ENCODE peak calls at places on chromosomes 6 and 20, in four cellular contexts. One of them, this sample, is unnamed.

GRCh38 chr20:39960522-39961420 is 728.3 kb downstream of the MAFB start:
- DNase-seq in endothelial cell of umbilical vein: no peak
- DNase-seq in SK-N-SH: peak
- DNase-seq in GM23338: peak
- DNase-seq in this sample: no peak

GRCh38 chr6:148760568-148761531 is 14.0 kb downstream of the UST start:
- DNase-seq in GM23338: peak
- DNase-seq in SK-N-SH: no peak
- DNase-seq in endothelial cell of umbilical vein: no peak
- DNase-seq in this sample: peak

GRCh38 chr6:12150812-12151432 is 138.8 kb downstream of the HIVEP1 start:
- DNase-seq in SK-N-SH: peak
- DNase-seq in GM23338: peak
- DNase-seq in endothelial cell of umbilical vein: no peak
- DNase-seq in this sample: peak

GRCh38 chr6:53048431-53049195 is 16.6 kb upstream of the FBXO9 start:
- DNase-seq in SK-N-SH: no peak
- DNase-seq in GM23338: no peak
- DNase-seq in endothelial cell of umbilical vein: peak
- DNase-seq in this sample: no peak

GRCh38 chr6:35496851-35497570 is at the start of gene TEAD3:
- DNase-seq in endothelial cell of umbilical vein: no peak
- DNase-seq in SK-N-SH: peak
- DNase-seq in GM23338: peak
- DNase-seq in this sample: peak

GRCh38 chr20:12152996-12153395 is 235.3 kb downstream of the BTBD3 start:
- DNase-seq in SK-N-SH: no peak
- DNase-seq in endothelial cell of umbilical vein: no peak
- DNase-seq in GM23338: no peak
- DNase-seq in this sample: no peak

GRCh38 chr20:57400262-57400701 is 9.1 kb downstream of the RBM38 start:
- DNase-seq in SK-N-SH: no peak
- DNase-seq in endothelial cell of umbilical vein: no peak
- DNase-seq in GM23338: no peak
- DNase-seq in this sample: no peak

GRCh38 chr6:38262041-38262440 is 377.7 kb downstream of the BTBD9 start:
- DNase-seq in SK-N-SH: no peak
- DNase-seq in endothelial cell of umbilical vein: peak
- DNase-seq in GM23338: peak
- DNase-seq in this sample: no peak

GRCh38 chr6:9634776-9635175 is 780.1 kb downstream of the TFAP2A start:
- DNase-seq in SK-N-SH: no peak
- DNase-seq in endothelial cell of umbilical vein: no peak
- DNase-seq in GM23338: no peak
- DNase-seq in this sample: no peak

GRCh38 chr6:152391179-152391880 is 245.8 kb downstream of the SYNE1 start:
- DNase-seq in GM23338: no peak
- DNase-seq in SK-N-SH: no peak
- DNase-seq in endothelial cell of umbilical vein: no peak
- DNase-seq in this sample: no peak

GRCh38 chr6:116624036-116624805 is 7.9 kb downstream of the RSPH4A start:
- DNase-seq in SK-N-SH: no peak
- DNase-seq in GM23338: no peak
- DNase-seq in endothelial cell of umbilical vein: no peak
- DNase-seq in this sample: no peak

GRCh38 chr20:53676519-53676822 is 82.8 kb upstream of the ZNF217 start:
- DNase-seq in endothelial cell of umbilical vein: no peak
- DNase-seq in GM23338: no peak
- DNase-seq in SK-N-SH: no peak
- DNase-seq in this sample: no peak

GRCh38 chr20:25005220-25005619 is 12.7 kb upstream of the APMAP start:
- DNase-seq in SK-N-SH: no peak
- DNase-seq in endothelial cell of umbilical vein: no peak
- DNase-seq in GM23338: no peak
- DNase-seq in this sample: peak

GRCh38 chr6:24522090-24522820 is 27.5 kb downstream of the ALDH5A1 start:
- DNase-seq in GM23338: peak
- DNase-seq in endothelial cell of umbilical vein: no peak
- DNase-seq in SK-N-SH: no peak
- DNase-seq in this sample: no peak

GRCh38 chr20:7775072-7775471 is 165.2 kb downstream of the HAO1 start:
- DNase-seq in SK-N-SH: no peak
- DNase-seq in GM23338: no peak
- DNase-seq in endothelial cell of umbilical vein: no peak
- DNase-seq in this sample: no peak

GRCh38 chr20:33674294-33675126 is at the start of gene NECAB3:
- DNase-seq in SK-N-SH: peak
- DNase-seq in GM23338: peak
- DNase-seq in endothelial cell of umbilical vein: peak
- DNase-seq in this sample: peak

GRCh38 chr20:41138527-41139226 is 1.3 kb downstream of the PLCG1 start:
- DNase-seq in endothelial cell of umbilical vein: peak
- DNase-seq in GM23338: peak
- DNase-seq in SK-N-SH: peak
- DNase-seq in this sample: peak

GRCh38 chr6:31900917-31901414 is 920 bp downstream of the ZBTB12 start:
- DNase-seq in SK-N-SH: no peak
- DNase-seq in endothelial cell of umbilical vein: no peak
- DNase-seq in GM23338: peak
- DNase-seq in this sample: peak

GRCh38 chr6:154113392-154113791 is 74.4 kb downstream of the OPRM1 start:
- DNase-seq in endothelial cell of umbilical vein: no peak
- DNase-seq in GM23338: no peak
- DNase-seq in SK-N-SH: no peak
- DNase-seq in this sample: no peak

GRCh38 chr20:63056236-63057132 is 49.7 kb upstream of the BHLHE23 start:
- DNase-seq in GM23338: peak
- DNase-seq in SK-N-SH: peak
- DNase-seq in endothelial cell of umbilical vein: peak
- DNase-seq in this sample: peak

GRCh38 chr20:22729180-22729579 is 144.8 kb upstream of the FOXA2 start:
- DNase-seq in GM23338: no peak
- DNase-seq in SK-N-SH: no peak
- DNase-seq in endothelial cell of umbilical vein: peak
- DNase-seq in this sample: no peak

GRCh38 chr20:52572687-52573086 is 381.1 kb upstream of the ZFP64 start:
- DNase-seq in SK-N-SH: no peak
- DNase-seq in endothelial cell of umbilical vein: no peak
- DNase-seq in GM23338: no peak
- DNase-seq in this sample: no peak

GRCh38 chr6:79604583-79605037 is 26.5 kb upstream of the SH3BGRL2 start:
- DNase-seq in GM23338: no peak
- DNase-seq in endothelial cell of umbilical vein: no peak
- DNase-seq in SK-N-SH: no peak
- DNase-seq in this sample: peak

GRCh38 chr6:7108196-7108963 is 619 bp downstream of the RREB1 start:
- DNase-seq in SK-N-SH: peak
- DNase-seq in endothelial cell of umbilical vein: peak
- DNase-seq in GM23338: peak
- DNase-seq in this sample: peak

GRCh38 chr6:16761469-16762264 is 407 bp upstream of the ATXN1 start:
- DNase-seq in SK-N-SH: peak
- DNase-seq in endothelial cell of umbilical vein: peak
- DNase-seq in GM23338: peak
- DNase-seq in this sample: peak
- TF ChIP-seq CTCF in SK-N-SH: peak
- TF ChIP-seq CTCF in endothelial cell of umbilical vein: peak
- TF ChIP-seq CTCF in GM23338: peak
- TF ChIP-seq CTCF in this sample: peak

GRCh38 chr6:90199900-90200299 is 96.7 kb downstream of the BACH2 start:
- DNase-seq in endothelial cell of umbilical vein: no peak
- DNase-seq in GM23338: no peak
- DNase-seq in SK-N-SH: no peak
- DNase-seq in this sample: no peak

GRCh38 chr6:90198758-90199425 is 97.8 kb downstream of the BACH2 start:
- DNase-seq in endothelial cell of umbilical vein: no peak
- DNase-seq in SK-N-SH: no peak
- DNase-seq in GM23338: no peak
- DNase-seq in this sample: no peak

GRCh38 chr6:90194371-90194841 is 102.2 kb downstream of the BACH2 start:
- DNase-seq in GM23338: no peak
- DNase-seq in endothelial cell of umbilical vein: peak
- DNase-seq in SK-N-SH: peak
- DNase-seq in this sample: no peak

GRCh38 chr6:90195094-90195793 is 101.4 kb downstream of the BACH2 start:
- DNase-seq in GM23338: no peak
- DNase-seq in endothelial cell of umbilical vein: no peak
- DNase-seq in SK-N-SH: peak
- DNase-seq in this sample: no peak

GRCh38 chr6:90197854-90198496 is 98.7 kb downstream of the BACH2 start:
- DNase-seq in endothelial cell of umbilical vein: no peak
- DNase-seq in GM23338: peak
- DNase-seq in SK-N-SH: no peak
- DNase-seq in this sample: no peak
- TF ChIP-seq POLR2AphosphoS5 in endothelial cell of umbilical vein: no peak
- TF ChIP-seq POLR2AphosphoS5 in GM23338: no peak
- TF ChIP-seq POLR2AphosphoS5 in SK-N-SH: no peak
- TF ChIP-seq POLR2AphosphoS5 in this sample: no peak

DNA sequence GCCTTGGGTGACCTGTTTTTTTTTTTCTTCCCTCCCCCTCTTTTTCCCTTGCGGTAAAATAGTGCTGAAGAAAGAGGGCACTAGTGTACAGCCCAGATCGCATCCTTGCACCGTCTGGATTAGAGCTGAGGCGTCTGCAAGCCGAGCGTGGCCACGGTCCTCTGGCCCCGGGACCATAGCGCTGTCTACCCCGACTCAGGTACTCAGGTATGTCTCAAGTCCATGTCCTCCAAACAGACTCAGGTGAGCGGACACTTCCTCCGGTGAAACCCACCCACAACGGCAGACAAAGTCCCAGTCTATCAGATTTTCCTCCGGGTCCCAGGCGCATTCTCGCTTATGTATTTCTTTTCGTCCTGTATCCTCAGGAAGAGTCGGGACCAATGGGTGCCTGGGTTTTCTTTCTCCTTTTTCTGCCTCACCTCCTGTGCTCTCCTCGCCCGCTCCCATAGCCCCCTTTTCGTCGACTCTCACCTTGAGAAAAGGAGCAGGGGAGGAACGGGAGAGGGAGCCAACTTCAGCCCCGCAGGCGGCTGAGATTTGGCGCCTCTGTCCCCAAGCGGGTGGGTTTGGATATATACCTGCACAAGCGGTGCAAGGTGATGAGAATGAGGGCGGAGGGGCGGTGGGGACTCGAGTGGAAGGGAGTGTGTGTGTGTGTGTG is 1.1 kb upstream of the GRM1 start:
- DNase-seq in endothelial cell of umbilical vein: no peak
- DNase-seq in SK-N-SH: peak
- DNase-seq in GM23338: peak
- DNase-seq in this sample: peak
- TF ChIP-seq CTCF in endothelial cell of umbilical vein: no peak
- TF ChIP-seq CTCF in SK-N-SH: no peak
- TF ChIP-seq CTCF in GM23338: peak
- TF ChIP-seq CTCF in this sample: no peak

DNA sequence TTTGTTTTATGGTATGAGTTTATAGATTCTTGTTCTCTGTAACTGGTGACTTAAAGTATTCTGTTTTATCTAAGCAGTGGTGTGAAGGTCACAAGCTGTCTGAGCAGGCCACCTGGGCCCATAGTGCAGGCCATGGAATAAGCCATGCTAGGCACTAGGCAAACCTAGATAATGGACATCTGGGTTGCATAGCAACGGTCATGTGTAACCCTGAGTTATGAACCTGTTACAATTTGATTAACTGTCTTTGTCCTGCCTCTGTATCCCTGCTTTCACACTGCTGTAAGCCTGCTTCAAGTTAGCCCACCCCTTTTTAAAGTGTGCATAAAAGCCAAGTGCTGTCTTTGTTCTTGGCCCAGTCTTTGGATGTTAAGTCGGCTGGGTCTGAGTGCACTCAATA is 21.8 kb upstream of the YWHAB start:
- DNase-seq in SK-N-SH: no peak
- DNase-seq in GM23338: no peak
- DNase-seq in endothelial cell of umbilical vein: no peak
- DNase-seq in this sample: no peak
- TF ChIP-seq POLR2AphosphoS5 in SK-N-SH: no peak
- TF ChIP-seq POLR2AphosphoS5 in GM23338: no peak
- TF ChIP-seq POLR2AphosphoS5 in endothelial cell of umbilical vein: no peak
- TF ChIP-seq POLR2AphosphoS5 in this sample: no peak

GRCh38 chr6:159633196-159633595 is 59.8 kb downstream of the SOD2 start:
- DNase-seq in GM23338: peak
- DNase-seq in SK-N-SH: peak
- DNase-seq in endothelial cell of umbilical vein: peak
- DNase-seq in this sample: no peak
- TF ChIP-seq CTCF in GM23338: peak
- TF ChIP-seq CTCF in SK-N-SH: peak
- TF ChIP-seq CTCF in endothelial cell of umbilical vein: peak
- TF ChIP-seq CTCF in this sample: no peak

GRCh38 chr6:160489091-160489490 is 140.9 kb downstream of the SLC22A3 start:
- DNase-seq in endothelial cell of umbilical vein: no peak
- DNase-seq in GM23338: no peak
- DNase-seq in SK-N-SH: no peak
- DNase-seq in this sample: no peak
- TF ChIP-seq POLR2AphosphoS5 in endothelial cell of umbilical vein: no peak
- TF ChIP-seq POLR2AphosphoS5 in GM23338: no peak
- TF ChIP-seq POLR2AphosphoS5 in SK-N-SH: no peak
- TF ChIP-seq POLR2AphosphoS5 in this sample: no peak

GRCh38 chr20:32642257-32643046 is 31.3 kb downstream of the C20orf203 start:
- DNase-seq in GM23338: no peak
- DNase-seq in SK-N-SH: no peak
- DNase-seq in endothelial cell of umbilical vein: no peak
- DNase-seq in this sample: no peak

GRCh38 chr20:32645134-32645533 is 28.6 kb downstream of the C20orf203 start:
- DNase-seq in SK-N-SH: no peak
- DNase-seq in GM23338: no peak
- DNase-seq in endothelial cell of umbilical vein: no peak
- DNase-seq in this sample: no peak

GRCh38 chr20:32638848-32639247 is 34.9 kb downstream of the C20orf203 start:
- DNase-seq in endothelial cell of umbilical vein: no peak
- DNase-seq in SK-N-SH: peak
- DNase-seq in GM23338: peak
- DNase-seq in this sample: no peak

GRCh38 chr20:32639284-32639683 is 34.5 kb downstream of the C20orf203 start:
- DNase-seq in SK-N-SH: no peak
- DNase-seq in endothelial cell of umbilical vein: no peak
- DNase-seq in GM23338: no peak
- DNase-seq in this sample: no peak

GRCh38 chr20:32641464-32641863 is 32.3 kb downstream of the C20orf203 start:
- DNase-seq in SK-N-SH: no peak
- DNase-seq in GM23338: no peak
- DNase-seq in endothelial cell of umbilical vein: no peak
- DNase-seq in this sample: no peak
- TF ChIP-seq CTCF in SK-N-SH: no peak
- TF ChIP-seq CTCF in GM23338: no peak
- TF ChIP-seq CTCF in endothelial cell of umbilical vein: no peak
- TF ChIP-seq CTCF in this sample: no peak